ENCODE peak calls at places on chromosomes 7 and 10, in seven cellular contexts. One of them, this sample, is unnamed.

GRCh38 chr7:16841681-16842080 is 36.9 kb upstream of the AGR2 start:
- DNase-seq in AG09319: no peak
- DNase-seq in activated naive CD4-positive, alpha-beta T cell treated with anti-CD3 and anti-CD28 coated beads, Interleukin-2, amount 10 ng/mL, durations not matched to agents 7 days and 5 days: no peak
- DNase-seq in testis: no peak
- DNase-seq in hippocampal formation: no peak
- DNase-seq in mesendoderm: peak
- DNase-seq in CMK: no peak
- DNase-seq in this sample: no peak

GRCh38 chr7:91443862-91444261 is 179.6 kb downstream of the FZD1 start:
- DNase-seq in hippocampal formation: no peak
- DNase-seq in CMK: no peak
- DNase-seq in AG09319: no peak
- DNase-seq in activated naive CD4-positive, alpha-beta T cell treated with anti-CD3 and anti-CD28 coated beads, Interleukin-2, amount 10 ng/mL, durations not matched to agents 7 days and 5 days: no peak
- DNase-seq in testis: no peak
- DNase-seq in mesendoderm: no peak
- DNase-seq in this sample: no peak

GRCh38 chr10:76647276-76647675 is 990.3 kb downstream of the KCNMA1 start:
- DNase-seq in hippocampal formation: no peak
- DNase-seq in testis: no peak
- DNase-seq in mesendoderm: no peak
- DNase-seq in activated naive CD4-positive, alpha-beta T cell treated with anti-CD3 and anti-CD28 coated beads, Interleukin-2, amount 10 ng/mL, durations not matched to agents 7 days and 5 days: no peak
- DNase-seq in AG09319: no peak
- DNase-seq in CMK: no peak
- DNase-seq in this sample: no peak

GRCh38 chr10:52903397-52903938 is 130.9 kb upstream of the MBL2 start:
- DNase-seq in mesendoderm: peak
- DNase-seq in testis: no peak
- DNase-seq in AG09319: no peak
- DNase-seq in hippocampal formation: no peak
- DNase-seq in activated naive CD4-positive, alpha-beta T cell treated with anti-CD3 and anti-CD28 coated beads, Interleukin-2, amount 10 ng/mL, durations not matched to agents 7 days and 5 days: no peak
- DNase-seq in CMK: no peak
- DNase-seq in this sample: no peak

GRCh38 chr10:90813592-90814365 is 44.1 kb downstream of the HTR7 start:
- DNase-seq in mesendoderm: peak
- DNase-seq in hippocampal formation: no peak
- DNase-seq in CMK: no peak
- DNase-seq in testis: no peak
- DNase-seq in AG09319: no peak
- DNase-seq in activated naive CD4-positive, alpha-beta T cell treated with anti-CD3 and anti-CD28 coated beads, Interleukin-2, amount 10 ng/mL, durations not matched to agents 7 days and 5 days: no peak
- DNase-seq in this sample: no peak

GRCh38 chr7:7565746-7566650 is 686 bp upstream of the MIOS start:
- DNase-seq in mesendoderm: peak
- DNase-seq in testis: no peak
- DNase-seq in CMK: no peak
- DNase-seq in activated naive CD4-positive, alpha-beta T cell treated with anti-CD3 and anti-CD28 coated beads, Interleukin-2, amount 10 ng/mL, durations not matched to agents 7 days and 5 days: no peak
- DNase-seq in AG09319: no peak
- DNase-seq in hippocampal formation: no peak
- DNase-seq in this sample: no peak

GRCh38 chr7:8260871-8261707 is 878 bp downstream of the ICA1 start:
- DNase-seq in hippocampal formation: peak
- DNase-seq in testis: peak
- DNase-seq in AG09319: no peak
- DNase-seq in CMK: no peak
- DNase-seq in mesendoderm: peak
- DNase-seq in activated naive CD4-positive, alpha-beta T cell treated with anti-CD3 and anti-CD28 coated beads, Interleukin-2, amount 10 ng/mL, durations not matched to agents 7 days and 5 days: peak
- DNase-seq in this sample: no peak

GRCh38 chr10:61901829-61902447 is 439 bp downstream of the ARID5B start:
- DNase-seq in CMK: no peak
- DNase-seq in AG09319: no peak
- DNase-seq in testis: peak
- DNase-seq in hippocampal formation: peak
- DNase-seq in mesendoderm: peak
- DNase-seq in activated naive CD4-positive, alpha-beta T cell treated with anti-CD3 and anti-CD28 coated beads, Interleukin-2, amount 10 ng/mL, durations not matched to agents 7 days and 5 days: no peak
- DNase-seq in this sample: peak

GRCh38 chr10:91642831-91643692 is 10.2 kb upstream of the PPP1R3C start:
- DNase-seq in mesendoderm: no peak
- DNase-seq in AG09319: no peak
- DNase-seq in hippocampal formation: no peak
- DNase-seq in testis: no peak
- DNase-seq in CMK: no peak
- DNase-seq in activated naive CD4-positive, alpha-beta T cell treated with anti-CD3 and anti-CD28 coated beads, Interleukin-2, amount 10 ng/mL, durations not matched to agents 7 days and 5 days: no peak
- DNase-seq in this sample: no peak

GRCh38 chr7:95794917-95795515 is 22.7 kb downstream of the DYNC1I1 start:
- DNase-seq in testis: peak
- DNase-seq in mesendoderm: peak
- DNase-seq in hippocampal formation: no peak
- DNase-seq in AG09319: no peak
- DNase-seq in activated naive CD4-positive, alpha-beta T cell treated with anti-CD3 and anti-CD28 coated beads, Interleukin-2, amount 10 ng/mL, durations not matched to agents 7 days and 5 days: no peak
- DNase-seq in CMK: no peak
- DNase-seq in this sample: no peak

GRCh38 chr10:55750458-55750857 is 610.6 kb downstream of the ZWINT start:
- DNase-seq in mesendoderm: no peak
- DNase-seq in testis: no peak
- DNase-seq in CMK: no peak
- DNase-seq in activated naive CD4-positive, alpha-beta T cell treated with anti-CD3 and anti-CD28 coated beads, Interleukin-2, amount 10 ng/mL, durations not matched to agents 7 days and 5 days: no peak
- DNase-seq in hippocampal formation: no peak
- DNase-seq in AG09319: no peak
- DNase-seq in this sample: no peak

GRCh38 chr10:49474901-49475300 is 64.0 kb downstream of the ERCC6 start:
- DNase-seq in mesendoderm: no peak
- DNase-seq in CMK: no peak
- DNase-seq in activated naive CD4-positive, alpha-beta T cell treated with anti-CD3 and anti-CD28 coated beads, Interleukin-2, amount 10 ng/mL, durations not matched to agents 7 days and 5 days: no peak
- DNase-seq in AG09319: no peak
- DNase-seq in hippocampal formation: no peak
- DNase-seq in testis: no peak
- DNase-seq in this sample: no peak

GRCh38 chr7:22726849-22727792 is at the start of gene IL6:
- DNase-seq in testis: peak
- DNase-seq in AG09319: peak
- DNase-seq in mesendoderm: peak
- DNase-seq in CMK: no peak
- DNase-seq in hippocampal formation: peak
- DNase-seq in activated naive CD4-positive, alpha-beta T cell treated with anti-CD3 and anti-CD28 coated beads, Interleukin-2, amount 10 ng/mL, durations not matched to agents 7 days and 5 days: peak
- DNase-seq in this sample: no peak

GRCh38 chr7:78225534-78225933 is 427.0 kb downstream of the PHTF2 start:
- DNase-seq in mesendoderm: no peak
- DNase-seq in CMK: no peak
- DNase-seq in testis: peak
- DNase-seq in activated naive CD4-positive, alpha-beta T cell treated with anti-CD3 and anti-CD28 coated beads, Interleukin-2, amount 10 ng/mL, durations not matched to agents 7 days and 5 days: no peak
- DNase-seq in hippocampal formation: no peak
- DNase-seq in AG09319: no peak
- DNase-seq in this sample: no peak

GRCh38 chr10:63515002-63515763 is 6.0 kb upstream of the REEP3 start:
- DNase-seq in mesendoderm: peak
- DNase-seq in testis: no peak
- DNase-seq in AG09319: no peak
- DNase-seq in hippocampal formation: no peak
- DNase-seq in CMK: no peak
- DNase-seq in activated naive CD4-positive, alpha-beta T cell treated with anti-CD3 and anti-CD28 coated beads, Interleukin-2, amount 10 ng/mL, durations not matched to agents 7 days and 5 days: peak
- DNase-seq in this sample: no peak

GRCh38 chr7:94420321-94420720 is 25.6 kb downstream of the COL1A2 start:
- DNase-seq in mesendoderm: no peak
- DNase-seq in CMK: no peak
- DNase-seq in AG09319: no peak
- DNase-seq in testis: no peak
- DNase-seq in activated naive CD4-positive, alpha-beta T cell treated with anti-CD3 and anti-CD28 coated beads, Interleukin-2, amount 10 ng/mL, durations not matched to agents 7 days and 5 days: no peak
- DNase-seq in hippocampal formation: no peak
- DNase-seq in this sample: no peak

GRCh38 chr7:96833701-96834453 is 124.2 kb upstream of the SEM1 start:
- DNase-seq in AG09319: no peak
- DNase-seq in mesendoderm: no peak
- DNase-seq in CMK: no peak
- DNase-seq in testis: no peak
- DNase-seq in activated naive CD4-positive, alpha-beta T cell treated with anti-CD3 and anti-CD28 coated beads, Interleukin-2, amount 10 ng/mL, durations not matched to agents 7 days and 5 days: no peak
- DNase-seq in hippocampal formation: no peak
- DNase-seq in this sample: no peak

GRCh38 chr10:86946215-86947170 is 10.9 kb downstream of the MMRN2 start:
- DNase-seq in testis: no peak
- DNase-seq in mesendoderm: no peak
- DNase-seq in hippocampal formation: no peak
- DNase-seq in AG09319: no peak
- DNase-seq in CMK: no peak
- DNase-seq in activated naive CD4-positive, alpha-beta T cell treated with anti-CD3 and anti-CD28 coated beads, Interleukin-2, amount 10 ng/mL, durations not matched to agents 7 days and 5 days: peak
- DNase-seq in this sample: no peak

GRCh38 chr7:16447867-16448266 is 17.7 kb downstream of the SOSTDC1 start:
- DNase-seq in hippocampal formation: no peak
- DNase-seq in CMK: no peak
- DNase-seq in AG09319: no peak
- DNase-seq in activated naive CD4-positive, alpha-beta T cell treated with anti-CD3 and anti-CD28 coated beads, Interleukin-2, amount 10 ng/mL, durations not matched to agents 7 days and 5 days: no peak
- DNase-seq in mesendoderm: no peak
- DNase-seq in testis: no peak
- DNase-seq in this sample: no peak

GRCh38 chr10:71719042-71719441 is 536 bp downstream of the C10orf105 start:
- DNase-seq in testis: peak
- DNase-seq in mesendoderm: no peak
- DNase-seq in AG09319: no peak
- DNase-seq in hippocampal formation: peak
- DNase-seq in activated naive CD4-positive, alpha-beta T cell treated with anti-CD3 and anti-CD28 coated beads, Interleukin-2, amount 10 ng/mL, durations not matched to agents 7 days and 5 days: no peak
- DNase-seq in CMK: no peak
- DNase-seq in this sample: no peak

GRCh38 chr10:77890097-77890496 is 36.5 kb downstream of the DLG5 start:
- DNase-seq in mesendoderm: peak
- DNase-seq in activated naive CD4-positive, alpha-beta T cell treated with anti-CD3 and anti-CD28 coated beads, Interleukin-2, amount 10 ng/mL, durations not matched to agents 7 days and 5 days: no peak
- DNase-seq in testis: no peak
- DNase-seq in AG09319: no peak
- DNase-seq in CMK: no peak
- DNase-seq in hippocampal formation: no peak
- DNase-seq in this sample: no peak

GRCh38 chr10:96850825-96851224 is 18.7 kb downstream of the LCOR start:
- DNase-seq in mesendoderm: peak
- DNase-seq in CMK: no peak
- DNase-seq in hippocampal formation: no peak
- DNase-seq in AG09319: peak
- DNase-seq in testis: no peak
- DNase-seq in activated naive CD4-positive, alpha-beta T cell treated with anti-CD3 and anti-CD28 coated beads, Interleukin-2, amount 10 ng/mL, durations not matched to agents 7 days and 5 days: no peak
- DNase-seq in this sample: no peak

GRCh38 chr7:122884186-122884585 is 2.1 kb downstream of the CADPS2 start:
- DNase-seq in mesendoderm: no peak
- DNase-seq in testis: no peak
- DNase-seq in AG09319: no peak
- DNase-seq in CMK: no peak
- DNase-seq in hippocampal formation: no peak
- DNase-seq in activated naive CD4-positive, alpha-beta T cell treated with anti-CD3 and anti-CD28 coated beads, Interleukin-2, amount 10 ng/mL, durations not matched to agents 7 days and 5 days: no peak
- DNase-seq in this sample: no peak

GRCh38 chr7:100366411-100367250 is 6.7 kb upstream of the PILRA start:
- DNase-seq in testis: no peak
- DNase-seq in mesendoderm: no peak
- DNase-seq in activated naive CD4-positive, alpha-beta T cell treated with anti-CD3 and anti-CD28 coated beads, Interleukin-2, amount 10 ng/mL, durations not matched to agents 7 days and 5 days: no peak
- DNase-seq in hippocampal formation: no peak
- DNase-seq in CMK: no peak
- DNase-seq in AG09319: no peak
- DNase-seq in this sample: no peak